ENCODE peak calls at places on chromosomes 3 and 15, in five cellular contexts. S, U, T, N and R are unnamed samples.

GRCh38 chr3:61650276-61650675 is 88.9 kb downstream of the PTPRG start:
- DNase-seq in U (no peak), S (no peak), T (no peak), N (no peak), R (peak; percentile 82)

GRCh38 chr3:44596631-44597030 is 11.9 kb downstream of the ZNF660 start:
- DNase-seq in N (no peak), T (no peak), S (no peak), U (no peak), R (no peak)

GRCh38 chr3:112302061-112302830 is 8.2 kb upstream of the SLC9C1 start:
- DNase-seq in N (no peak), T (no peak), U (no peak), S (no peak), R (no peak)

GRCh38 chr3:126135398-126136076 is 44.8 kb downstream of the ALDH1L1 start:
- DNase-seq in S (no peak), U (no peak), N (no peak), T (no peak), R (peak; percentile 14)

GRCh38 chr3:151037746-151038145 is 47.7 kb upstream of the MED12L start:
- DNase-seq in N (peak; percentile 18), S (no peak), U (peak; percentile 13), T (no peak), R (peak; percentile 86)

GRCh38 chr3:14780927-14781507 is 37.7 kb upstream of the FGD5 start:
- DNase-seq in N (peak; percentile 64), U (peak; percentile 61), T (peak; percentile 25), S (no peak), R (no peak)

GRCh38 chr3:112814256-112814655 is 32.4 kb downstream of the CD200R1L start:
- DNase-seq in T (no peak), S (no peak), N (no peak), U (no peak), R (no peak)

GRCh38 chr15:26967719-26968269 is 3.2 kb upstream of the GABRG3 start:
- DNase-seq in N (no peak), U (no peak), S (no peak), T (no peak), R (no peak)

GRCh38 chr3:149042766-149043386 is 43.5 kb downstream of the HLTF start:
- DNase-seq in T (no peak), N (no peak), U (no peak), S (no peak), R (no peak)

GRCh38 chr3:144770813-144771400 is 799.3 kb downstream of the DIPK2A start:
- DNase-seq in U (no peak), S (no peak), T (no peak), N (no peak), R (no peak)

GRCh38 chr3:97940034-97940433 is 32.2 kb downstream of the RIOX2 start:
- DNase-seq in S (no peak), N (no peak), T (no peak), U (no peak), R (no peak)

GRCh38 chr15:37767841-37768455 is 166.5 kb upstream of the TMCO5A start:
- DNase-seq in S (no peak), T (no peak), U (no peak), N (no peak), R (no peak)

GRCh38 chr15:94272251-94272898 is 41.0 kb downstream of the MCTP2 start:
- DNase-seq in U (no peak), N (no peak), T (no peak), S (no peak), R (no peak)

GRCh38 chr3:174243194-174243593 is 615.9 kb upstream of the NAALADL2 start:
- DNase-seq in T (no peak), N (no peak), U (no peak), S (no peak), R (no peak)

GRCh38 chr15:68704496-68705021 is 116.1 kb downstream of the ANP32A start:
- DNase-seq in S (no peak), T (no peak), U (no peak), N (peak; percentile 35), R (no peak)

DNA sequence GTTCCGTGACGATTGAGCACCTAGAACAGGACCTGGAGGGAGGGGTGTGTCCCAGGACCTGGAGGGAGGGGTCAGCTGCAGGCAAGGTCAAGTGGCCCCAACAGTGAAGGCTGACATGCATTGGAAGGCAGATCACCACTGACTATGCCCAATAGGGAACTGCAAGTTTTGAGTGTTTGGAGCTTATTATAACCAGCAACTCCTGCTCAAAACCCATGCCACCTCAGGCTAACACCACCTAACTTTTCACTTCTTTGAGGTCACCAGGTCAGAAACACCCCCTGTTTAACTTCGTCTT is 93.1 kb downstream of the MYLK start:
- DNase-seq in T (no peak), U (no peak), S (no peak), N (no peak), R (no peak)
- H3K27ac ChIP-seq in T (no peak overlapping the region), U (no peak overlapping the region), S (no peak overlapping the region), N (no peak overlapping the region), R (no peak overlapping the region)

GRCh38 chr3:10334461-10334860 is 13.5 kb upstream of the SEC13 start:
- DNase-seq in N (no peak), T (no peak), S (no peak), U (no peak), R (no peak)

GRCh38 chr3:10331320-10331719 is 10.4 kb upstream of the SEC13 start:
- DNase-seq in U (no peak), N (no peak), S (no peak), T (no peak), R (no peak)

GRCh38 chr3:10334042-10334441 is 13.1 kb upstream of the SEC13 start:
- DNase-seq in S (no peak), U (no peak), T (no peak), N (peak; percentile 6), R (no peak)

GRCh38 chr3:10333359-10333670 is 12.4 kb upstream of the SEC13 start:
- DNase-seq in U (no peak), S (no peak), N (no peak), T (no peak), R (no peak)

DNA sequence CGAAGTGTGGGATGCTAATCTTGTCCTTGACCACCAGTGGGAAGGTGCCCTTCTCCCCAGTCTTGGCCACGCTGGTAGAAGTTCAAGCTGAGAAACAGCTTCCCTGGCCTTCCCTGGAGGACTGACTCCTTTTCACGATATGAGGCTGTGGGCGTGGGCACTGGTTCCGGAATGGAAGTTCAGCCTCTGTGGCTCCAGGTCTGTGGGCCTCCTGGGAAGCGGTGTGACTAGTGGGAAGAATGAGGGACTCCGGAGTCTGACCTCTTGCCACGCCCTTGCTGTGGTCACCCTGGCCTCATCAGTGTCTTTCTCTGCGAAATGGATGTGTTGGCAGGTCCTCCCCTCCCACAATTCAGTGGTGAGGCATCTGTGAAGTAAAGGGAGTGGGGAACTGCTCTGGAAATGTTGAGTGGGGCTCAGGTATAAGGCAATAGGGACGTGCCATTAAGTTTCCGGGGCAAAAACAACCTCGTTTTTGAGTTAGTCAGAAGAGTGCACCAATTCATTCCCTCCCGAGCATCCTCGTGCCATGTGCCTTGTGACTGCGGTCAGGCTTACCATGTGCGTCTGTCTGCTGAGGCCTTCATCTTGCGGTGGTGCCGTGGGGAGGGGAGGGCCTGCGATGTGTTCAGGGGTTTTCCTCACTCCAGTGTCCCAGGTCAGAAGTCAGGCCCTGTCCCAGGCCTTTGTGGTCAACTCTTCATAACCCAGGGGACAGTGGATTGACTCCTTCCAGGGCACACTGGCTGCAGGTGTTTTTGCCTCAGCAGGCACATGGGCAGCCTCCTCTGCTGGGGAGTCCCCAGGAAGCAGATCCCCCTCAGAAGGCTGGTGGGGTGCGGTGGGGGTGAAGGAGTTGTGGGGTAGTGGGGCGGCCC is 11.8 kb upstream of the SEC13 start:
- DNase-seq in S (no peak), U (no peak), N (peak; percentile 8), T (no peak), R (no peak)
- H3K27ac ChIP-seq in S (no peak overlapping the region), U (no peak overlapping the region), N (no peak overlapping the region), T (no peak overlapping the region), R (no peak overlapping the region)

DNA sequence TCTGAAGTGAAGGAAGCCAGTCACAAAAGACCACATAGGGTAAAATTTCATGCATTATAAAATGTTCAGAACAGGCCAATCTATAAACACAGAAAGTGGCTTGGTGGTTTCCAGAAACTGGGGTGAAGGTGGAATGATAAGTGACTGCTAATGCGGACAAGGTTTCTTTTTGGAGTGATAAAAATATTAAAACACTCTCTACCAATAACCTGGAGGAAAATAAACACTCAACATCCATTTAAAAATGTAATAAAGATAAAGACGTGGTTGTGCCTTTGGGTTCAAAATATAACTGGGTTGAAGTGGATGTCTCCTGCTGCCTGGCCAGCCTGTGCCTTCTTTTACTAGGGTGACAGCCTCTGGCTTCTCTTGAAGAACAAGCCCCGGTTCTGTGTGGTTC is 70.9 kb upstream of the GCNT3 start:
- DNase-seq in N (no peak), S (no peak), U (no peak), T (no peak), R (no peak)
- H3K27ac ChIP-seq in N (no peak overlapping the region), S (no peak overlapping the region), U (no peak overlapping the region), T (no peak overlapping the region), R (no peak overlapping the region)

GRCh38 chr3:141740349-141740748 is 2.3 kb downstream of the RNF7 start:
- DNase-seq in U (no peak), N (no peak), T (no peak), S (no peak), R (no peak)

GRCh38 chr3:141738636-141739363 is 702 bp downstream of the RNF7 start:
- DNase-seq in S (peak; percentile 10), T (no peak), U (no peak), N (no peak), R (no peak)

GRCh38 chr3:141737108-141737507 is 990 bp upstream of the RNF7 start:
- DNase-seq in S (no peak), U (no peak), N (no peak), T (peak; percentile 48), R (no peak)

GRCh38 chr3:141737828-141738635 is at the start of gene RNF7:
- DNase-seq in N (peak; percentile 94), T (peak; percentile 97), S (peak; percentile 97), U (peak; percentile 96), R (peak; percentile 98)

GRCh38 chr3:141739731-141740130 is 1.6 kb downstream of the RNF7 start:
- DNase-seq in S (no peak), N (no peak), U (no peak), T (no peak), R (no peak)
- H3K27ac ChIP-seq in S (no peak overlapping the region), N (peak overlapping the region; percentile 96), U (peak overlapping the region; percentile 17), T (no peak overlapping the region), R (no peak overlapping the region)